ENCODE peak calls at places on chromosome 21, in five cellular contexts. T is left ventricle myocardium inferior, E is breast epithelium, D is esophagus squamous epithelium, S is GM12865. V is an unnamed sample.

GRCh38 chr21:30718239-30718909 is at the start of gene KRTAP21-3:
- DNase-seq in T (no peak), E (no peak), D (no peak), S (peak), V (no peak)

GRCh38 chr21:33026878-33027400 is 1.2 kb downstream of the OLIG2 start:
- DNase-seq in T (no peak), E (no peak), D (no peak), S (no peak), V (peak)

GRCh38 chr21:20459838-20460237 is 538.4 kb upstream of the NCAM2 start:
- DNase-seq in T (no peak), E (no peak), D (no peak), S (no peak), V (no peak)

GRCh38 chr21:29196021-29196663 is 65.7 kb downstream of the MAP3K7CL start:
- DNase-seq in T (no peak), E (no peak), D (no peak), S (peak), V (no peak)

GRCh38 chr21:42840411-42841155 is 38.8 kb downstream of the WDR4 start:
- DNase-seq in T (peak), E (peak), D (no peak), S (no peak), V (no peak)

GRCh38 chr21:14414932-14415508 is 32.1 kb upstream of the HSPA13 start:
- DNase-seq in T (no peak), E (no peak), D (no peak), S (peak), V (no peak)

GRCh38 chr21:42666023-42666747 is 12.8 kb downstream of the PDE9A start:
- DNase-seq in T (no peak), E (no peak), D (no peak), S (peak), V (peak)

GRCh38 chr21:26679299-26679698 is 106.2 kb upstream of the CYYR1 start:
- DNase-seq in T (no peak), E (no peak), D (no peak), S (no peak), V (no peak)

GRCh38 chr21:32994305-32994704 is 31.4 kb upstream of the OLIG2 start:
- DNase-seq in T (no peak), E (no peak), D (no peak), S (peak), V (no peak)

GRCh38 chr21:22211943-22212342 is 1213.7 kb downstream of the NCAM2 start:
- DNase-seq in T (no peak), E (no peak), D (no peak), S (no peak), V (no peak)

GRCh38 chr21:42120056-42120903 is 49.2 kb downstream of the UMODL1 start:
- DNase-seq in T (no peak), E (no peak), D (no peak), S (peak), V (no peak)

GRCh38 chr21:40618216-40618615 is 228.7 kb downstream of the DSCAM start:
- DNase-seq in T (no peak), E (no peak), D (no peak), S (no peak), V (no peak)

GRCh38 chr21:20999567-21000169 is 1.5 kb downstream of the NCAM2 start:
- DNase-seq in T (no peak), E (no peak), D (no peak), S (peak), V (peak)

GRCh38 chr21:34186119-34186719 is 112.8 kb downstream of the MRPS6 start:
- DNase-seq in T (no peak), E (no peak), D (no peak), S (no peak), V (no peak)

GRCh38 chr21:22575165-22575584 is 1577.0 kb downstream of the NCAM2 start:
- DNase-seq in T (no peak), E (no peak), D (no peak), S (no peak), V (peak)

GRCh38 chr21:33841561-33841960 is 74.0 kb downstream of the ATP5PO start:
- DNase-seq in T (no peak), E (no peak), D (no peak), S (no peak), V (no peak)

GRCh38 chr21:21268061-21268471 is 269.9 kb downstream of the NCAM2 start:
- DNase-seq in T (no peak), E (no peak), D (no peak), S (no peak), V (no peak)

GRCh38 chr21:33881689-33882440 is 33.7 kb downstream of the ATP5PO start:
- DNase-seq in T (no peak), E (no peak), D (no peak), S (no peak), V (no peak)

GRCh38 chr21:27564684-27565280 is 597.9 kb upstream of the ADAMTS5 start:
- DNase-seq in T (peak), E (no peak), D (no peak), S (peak), V (no peak)

GRCh38 chr21:36478941-36479340 is 981 bp downstream of the CLDN14 start:
- DNase-seq in T (no peak), E (no peak), D (no peak), S (no peak), V (peak)
- TF ChIP-seq CTCF in T (no peak), E (no peak), D (no peak), S (no peak), V (peak)

GRCh38 chr21:15947707-15948106 is 217.9 kb downstream of the USP25 start:
- DNase-seq in T (no peak), E (no peak), D (no peak), S (no peak), V (no peak)
- TF ChIP-seq CTCF in T (no peak), E (no peak), D (no peak), S (no peak), V (no peak)

GRCh38 chr21:43873673-43874072 is 8.7 kb downstream of the AGPAT3 start:
- DNase-seq in T (no peak), E (no peak), D (no peak), S (no peak), V (no peak)

GRCh38 chr21:43874085-43874785 is 9.2 kb downstream of the AGPAT3 start:
- DNase-seq in T (no peak), E (no peak), D (no peak), S (no peak), V (no peak)

GRCh38 chr21:43879348-43880110 is 14.5 kb downstream of the AGPAT3 start:
- DNase-seq in T (no peak), E (no peak), D (no peak), S (no peak), V (no peak)

GRCh38 chr21:43877936-43878575 is 13.0 kb downstream of the AGPAT3 start:
- DNase-seq in T (no peak), E (no peak), D (no peak), S (no peak), V (no peak)

GRCh38 chr21:43876605-43877004 is 11.6 kb downstream of the AGPAT3 start:
- DNase-seq in T (no peak), E (no peak), D (no peak), S (no peak), V (no peak)
- TF ChIP-seq CTCF in T (no peak), E (no peak), D (no peak), S (no peak), V (no peak)

GRCh38 chr21:35340273-35340672 is 291.2 kb upstream of the RUNX1 start:
- DNase-seq in T (no peak), E (no peak), D (no peak), S (no peak), V (no peak)
- TF ChIP-seq CTCF in T (no peak), E (no peak), D (no peak), S (no peak), V (peak)

GRCh38 chr21:39087238-39087975 is 95.8 kb downstream of the PSMG1 start:
- DNase-seq in T (peak), E (no peak), D (no peak), S (no peak), V (no peak)

GRCh38 chr21:39084979-39085729 is 98.1 kb downstream of the PSMG1 start:
- DNase-seq in T (no peak), E (no peak), D (no peak), S (no peak), V (no peak)

GRCh38 chr21:39085843-39086415 is 97.3 kb downstream of the PSMG1 start:
- DNase-seq in T (no peak), E (no peak), D (no peak), S (no peak), V (no peak)

GRCh38 chr21:39087976-39088370 is 95.3 kb downstream of the PSMG1 start:
- DNase-seq in T (no peak), E (no peak), D (no peak), S (no peak), V (no peak)

GRCh38 chr21:39086547-39086946 is 96.7 kb downstream of the PSMG1 start:
- DNase-seq in T (no peak), E (no peak), D (no peak), S (no peak), V (no peak)
- TF ChIP-seq CTCF in T (peak), E (no peak), D (no peak), S (peak), V (peak)

GRCh38 chr21:46307625-46308024 is 16.0 kb downstream of the C21orf58 start:
- DNase-seq in T (no peak), E (no peak), D (no peak), S (peak), V (no peak)

GRCh38 chr21:46314441-46315020 is 9.1 kb downstream of the C21orf58 start:
- DNase-seq in T (no peak), E (no peak), D (no peak), S (no peak), V (no peak)

GRCh38 chr21:46316708-46317324 is 6.9 kb downstream of the C21orf58 start:
- DNase-seq in T (no peak), E (no peak), D (no peak), S (no peak), V (no peak)

GRCh38 chr21:46308431-46308830 is 15.2 kb downstream of the C21orf58 start:
- DNase-seq in T (no peak), E (no peak), D (no peak), S (no peak), V (no peak)

GRCh38 chr21:46311568-46311967 is 12.1 kb downstream of the C21orf58 start:
- DNase-seq in T (no peak), E (no peak), D (no peak), S (no peak), V (no peak)
- TF ChIP-seq CTCF in T (no peak), E (no peak), D (no peak), S (no peak), V (no peak)